ENCODE peak calls at places on chromosomes 6 and 20, in nine cellular contexts. K is progenitor cell of endocrine pancreas; I is OCI-LY7; C is IMR-90; W is cardiac fibroblast; N is brain microvascular endothelial cell; T is HCT116; O is CD4-positive, alpha-beta T cell; A is AG04450. B is an unnamed sample.

GRCh38 chr6:80003841-80004198 is 629 bp upstream of the TTK start:
- DNase-seq in K (no peak), I (no peak), C (no peak), W (no peak), N (no peak), T (no peak), O (peak), A (no peak), B (peak)

GRCh38 chr6:150403458-150404245 is 34.8 kb downstream of the IYD start:
- DNase-seq in K (no peak), I (no peak), C (peak), W (peak), N (peak), T (no peak), O (no peak), A (no peak), B (peak)

GRCh38 chr6:134750669-134751068 is 199.2 kb downstream of the ALDH8A1 start:
- DNase-seq in K (no peak), I (no peak), C (peak), W (peak), N (no peak), T (no peak), O (no peak), A (no peak), B (no peak)

GRCh38 chr20:21147593-21147992 is 21.7 kb downstream of the KIZ start:
- DNase-seq in K (no peak), I (no peak), C (peak), W (peak), N (no peak), T (no peak), O (no peak), A (no peak), B (peak)

GRCh38 chr6:157761331-157761921 is 61.6 kb upstream of the SNX9 start:
- DNase-seq in K (no peak), I (no peak), C (peak), W (peak), N (peak), T (no peak), O (no peak), A (no peak), B (peak)

GRCh38 chr20:4483481-4483880 is 238.2 kb upstream of the PRND start:
- DNase-seq in K (no peak), I (no peak), C (peak), W (peak), N (no peak), T (no peak), O (no peak), A (no peak), B (peak)

GRCh38 chr6:118320652-118321051 is 227.4 kb upstream of the PLN start:
- DNase-seq in K (no peak), I (no peak), C (peak), W (peak), N (no peak), T (no peak), O (no peak), A (no peak), B (no peak)

GRCh38 chr6:169428532-169428931 is 174.9 kb upstream of the THBS2 start:
- DNase-seq in K (no peak), I (no peak), C (no peak), W (no peak), N (no peak), T (no peak), O (no peak), A (no peak), B (no peak)

GRCh38 chr6:110650755-110651154 is 164.5 kb downstream of the CDK19 start:
- DNase-seq in K (no peak), I (no peak), C (no peak), W (no peak), N (no peak), T (no peak), O (no peak), A (no peak), B (no peak)

GRCh38 chr6:110646419-110646698 is 168.9 kb downstream of the CDK19 start:
- DNase-seq in K (no peak), I (no peak), C (no peak), W (no peak), N (no peak), T (no peak), O (no peak), A (no peak), B (no peak)

GRCh38 chr6:110649704-110650103 is 165.6 kb downstream of the CDK19 start:
- DNase-seq in K (no peak), I (no peak), C (no peak), W (no peak), N (no peak), T (no peak), O (no peak), A (no peak), B (no peak)

GRCh38 chr6:110645685-110646418 is 169.4 kb downstream of the CDK19 start:
- DNase-seq in K (no peak), I (no peak), C (no peak), W (no peak), N (no peak), T (no peak), O (no peak), A (no peak), B (no peak)

DNA sequence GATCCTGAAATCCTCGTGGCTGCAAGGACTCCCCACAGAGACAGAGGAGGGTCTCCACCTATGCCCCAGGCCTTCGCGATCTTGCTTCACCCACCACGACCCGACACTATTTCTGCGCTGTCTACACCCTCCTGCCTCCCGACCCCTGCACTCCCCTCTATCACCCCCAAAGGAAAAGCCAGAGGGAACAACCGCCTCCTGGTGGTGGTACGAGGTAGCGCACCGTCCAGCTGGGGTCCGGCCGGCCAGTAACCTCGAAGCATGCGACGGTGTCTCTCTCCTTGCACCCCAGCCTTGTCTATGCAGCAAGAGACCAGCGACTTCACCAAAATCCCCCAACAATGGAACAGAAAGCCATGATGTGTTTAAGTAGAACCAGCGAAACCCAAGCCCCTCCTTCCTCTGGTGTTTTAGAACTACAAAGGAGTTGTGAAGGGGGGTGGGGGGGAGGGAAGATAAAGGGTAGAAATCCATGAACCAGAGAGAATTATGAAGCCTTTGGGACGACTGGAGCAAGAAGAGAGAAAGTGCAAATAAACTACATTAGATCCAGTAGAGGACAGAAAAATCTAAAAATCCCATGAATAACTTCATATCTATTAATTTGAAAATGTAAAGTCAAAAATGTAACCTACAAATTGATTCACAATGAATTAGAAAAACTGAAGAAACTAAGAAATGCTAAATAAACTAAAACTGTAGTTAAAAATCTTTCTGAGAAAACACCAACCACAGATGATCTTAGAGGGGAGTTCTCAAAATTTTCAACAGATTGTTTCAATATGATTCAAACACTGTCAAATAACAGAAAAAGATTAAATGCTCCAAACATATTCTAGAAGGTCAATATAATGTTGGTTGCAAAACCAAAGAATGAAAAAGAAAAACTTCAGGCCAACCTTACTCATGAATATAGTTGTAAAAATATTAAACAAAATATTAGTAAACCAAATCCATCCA is 168.0 kb downstream of the CDK19 start:
- DNase-seq in K (no peak), I (no peak), C (no peak), W (no peak), N (no peak), T (no peak), O (no peak), A (no peak), B (no peak)
- TF ChIP-seq CTCF in K (peak), I (peak), C (peak), W (peak), N (peak), T (peak), O (no peak), A (peak), B (peak)

GRCh38 chr20:47535994-47536393 is 34.3 kb downstream of the NCOA3 start:
- DNase-seq in K (no peak), I (no peak), C (no peak), W (no peak), N (no peak), T (no peak), O (no peak), A (no peak), B (no peak)

GRCh38 chr20:47533518-47534062 is 31.9 kb downstream of the NCOA3 start:
- DNase-seq in K (no peak), I (no peak), C (no peak), W (no peak), N (no peak), T (no peak), O (no peak), A (no peak), B (no peak)

GRCh38 chr20:47534405-47534804 is 32.7 kb downstream of the NCOA3 start:
- DNase-seq in K (no peak), I (no peak), C (no peak), W (no peak), N (no peak), T (no peak), O (no peak), A (no peak), B (no peak)

GRCh38 chr20:47532002-47532401 is 30.3 kb downstream of the NCOA3 start:
- DNase-seq in K (no peak), I (no peak), C (no peak), W (no peak), N (no peak), T (no peak), O (no peak), A (no peak), B (no peak)

DNA sequence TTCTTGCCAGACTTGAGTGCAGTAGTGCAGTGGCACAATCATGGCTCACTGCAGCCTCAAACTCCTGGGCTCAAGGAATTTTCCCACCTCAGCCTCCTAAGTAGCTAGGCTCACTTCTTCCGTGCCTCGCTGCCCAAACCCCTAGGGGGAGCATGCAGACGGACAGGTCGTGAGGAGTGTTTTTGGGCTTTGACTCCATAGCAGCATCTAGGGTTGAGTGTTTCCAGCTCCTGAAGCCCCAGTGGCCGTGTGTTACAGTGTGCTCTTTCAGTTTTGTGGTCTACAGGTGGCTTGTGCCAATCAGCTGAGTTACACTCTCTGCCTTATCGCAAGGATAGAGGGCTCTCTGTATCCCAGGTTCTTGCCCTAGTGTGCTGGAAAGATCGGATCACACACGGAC is 33.4 kb downstream of the NCOA3 start:
- DNase-seq in K (no peak), I (peak), C (no peak), W (no peak), N (no peak), T (no peak), O (no peak), A (no peak), B (no peak)
- TF ChIP-seq CTCF in K (peak), I (peak), C (no peak), W (no peak), N (peak), T (peak), O (no peak), A (peak), B (no peak)

GRCh38 chr6:71190809-71191208 is 97.8 kb upstream of the OGFRL1 start:
- DNase-seq in K (no peak), I (peak), C (peak), W (peak), N (no peak), T (no peak), O (no peak), A (no peak), B (peak)
- TF ChIP-seq CTCF in K (peak), I (peak), C (peak), W (peak), N (no peak), T (peak), O (peak), A (peak), B (peak)

GRCh38 chr20:560680-561079 is 17.1 kb upstream of the CSNK2A1 start:
- DNase-seq in K (no peak), I (no peak), C (no peak), W (no peak), N (no peak), T (no peak), O (no peak), A (no peak), B (no peak)
- TF ChIP-seq CTCF in K (no peak), I (peak), C (no peak), W (no peak), N (peak), T (peak), O (no peak), A (no peak), B (no peak)

DNA sequence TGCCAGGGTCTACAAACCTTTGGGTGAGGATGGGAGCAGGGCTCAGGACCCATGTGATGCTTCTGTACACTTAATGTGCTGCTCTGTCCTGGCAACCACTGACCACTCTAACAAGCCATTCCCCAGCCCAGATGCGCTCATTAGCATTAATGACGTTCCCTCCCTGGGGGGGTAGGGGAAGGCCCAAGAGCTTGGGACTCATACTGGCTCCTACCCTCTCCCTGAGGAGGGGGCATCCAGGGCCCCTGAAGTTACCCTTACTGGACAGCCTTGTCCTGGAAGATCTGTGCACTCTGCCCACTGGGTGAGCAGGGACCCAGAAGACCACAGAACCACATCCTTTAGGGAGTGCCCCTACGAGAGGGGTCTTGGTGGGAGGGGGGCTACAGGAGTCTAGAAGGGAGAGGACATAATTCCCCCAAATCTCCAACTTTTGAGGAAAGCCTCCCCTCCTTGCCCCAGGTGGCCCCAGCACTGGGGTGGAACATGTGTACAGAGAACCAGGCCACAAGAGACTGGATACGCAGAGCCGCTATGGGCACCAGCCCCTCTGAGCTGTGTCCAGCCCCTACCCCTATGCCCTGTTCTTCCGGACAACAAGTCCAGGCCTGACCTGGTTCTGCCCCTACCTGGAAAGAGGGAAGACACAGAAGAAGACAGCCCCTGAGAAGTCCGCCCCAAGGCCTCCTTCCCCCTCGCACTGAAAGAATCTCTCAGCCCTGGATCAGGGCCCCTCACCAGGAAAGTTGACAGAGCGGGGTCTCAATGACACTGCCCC is 1.4 kb downstream of the TEAD3 start:
- DNase-seq in K (no peak), I (no peak), C (peak), W (no peak), N (no peak), T (no peak), O (no peak), A (no peak), B (no peak)
- TF ChIP-seq CTCF in K (no peak), I (no peak), C (no peak), W (no peak), N (no peak), T (no peak), O (no peak), A (no peak), B (no peak)

GRCh38 chr6:31661867-31662723 is 1.5 kb upstream of the C6orf47 start:
- DNase-seq in K (no peak), I (no peak), C (no peak), W (no peak), N (no peak), T (no peak), O (no peak), A (no peak), B (no peak)
- TF ChIP-seq CTCF in K (no peak), I (peak), C (no peak), W (no peak), N (no peak), T (no peak), O (no peak), A (no peak), B (no peak)

GRCh38 chr6:44257753-44258324 is 511 bp upstream of the SLC35B2 start:
- DNase-seq in K (no peak), I (no peak), C (no peak), W (no peak), N (no peak), T (no peak), O (no peak), A (no peak), B (no peak)
- TF ChIP-seq CTCF in K (no peak), I (peak), C (no peak), W (no peak), N (no peak), T (no peak), O (peak), A (no peak), B (no peak)